ENCODE peak calls at places on chromosomes 11 and 22, in seven cellular contexts. One of them, this sample, is unnamed.

GRCh38 chr11:6022954-6023353 is 7.6 kb downstream of the OR56A1 start:
- DNase-seq in pancreas: peak; percentile 36
- DNase-seq in H54: no peak
- DNase-seq in SK-N-DZ: peak; percentile 9
- DNase-seq in activated T-cell treated with anti-CD3 and anti-CD28 coated beads for 1 hour: no peak
- DNase-seq in fibroblast of pulmonary artery: peak; percentile 73
- DNase-seq in WTC11: no peak
- DNase-seq in this sample: no peak

GRCh38 chr11:44744160-44744559 is 17.4 kb downstream of the TSPAN18 start:
- DNase-seq in pancreas: no peak
- DNase-seq in H54: no peak
- DNase-seq in SK-N-DZ: peak; percentile 85
- DNase-seq in activated T-cell treated with anti-CD3 and anti-CD28 coated beads for 1 hour: no peak
- DNase-seq in fibroblast of pulmonary artery: no peak
- DNase-seq in WTC11: no peak
- DNase-seq in this sample: no peak

GRCh38 chr22:45612451-45612901 is 59.2 kb upstream of the ATXN10 start:
- DNase-seq in pancreas: no peak
- DNase-seq in H54: peak; percentile 53
- DNase-seq in SK-N-DZ: peak; percentile 53
- DNase-seq in activated T-cell treated with anti-CD3 and anti-CD28 coated beads for 1 hour: no peak
- DNase-seq in fibroblast of pulmonary artery: peak; percentile 71
- DNase-seq in WTC11: no peak
- DNase-seq in this sample: no peak

GRCh38 chr11:34999453-34999852 is 83.0 kb downstream of the PDHX start:
- DNase-seq in pancreas: no peak
- DNase-seq in H54: no peak
- DNase-seq in SK-N-DZ: no peak
- DNase-seq in activated T-cell treated with anti-CD3 and anti-CD28 coated beads for 1 hour: no peak
- DNase-seq in fibroblast of pulmonary artery: no peak
- DNase-seq in WTC11: no peak
- DNase-seq in this sample: no peak

GRCh38 chr11:121630041-121630440 is 177.3 kb upstream of the SORL1-AS1 start:
- DNase-seq in pancreas: no peak
- DNase-seq in H54: peak; percentile 24
- DNase-seq in SK-N-DZ: no peak
- DNase-seq in activated T-cell treated with anti-CD3 and anti-CD28 coated beads for 1 hour: no peak
- DNase-seq in fibroblast of pulmonary artery: peak; percentile 82
- DNase-seq in WTC11: no peak
- DNase-seq in this sample: no peak

GRCh38 chr11:114346709-114347141 is 50.5 kb downstream of the NNMT start:
- DNase-seq in pancreas: no peak
- DNase-seq in H54: no peak
- DNase-seq in SK-N-DZ: no peak
- DNase-seq in activated T-cell treated with anti-CD3 and anti-CD28 coated beads for 1 hour: no peak
- DNase-seq in fibroblast of pulmonary artery: no peak
- DNase-seq in WTC11: no peak
- DNase-seq in this sample: no peak

GRCh38 chr11:132874638-132875037 is 657.7 kb downstream of the OPCML start:
- DNase-seq in pancreas: no peak
- DNase-seq in H54: no peak
- DNase-seq in SK-N-DZ: no peak
- DNase-seq in activated T-cell treated with anti-CD3 and anti-CD28 coated beads for 1 hour: no peak
- DNase-seq in fibroblast of pulmonary artery: peak; percentile 11
- DNase-seq in WTC11: no peak
- DNase-seq in this sample: no peak

GRCh38 chr11:6682591-6682935 is 577 bp downstream of the MRPL17 start:
- DNase-seq in pancreas: peak; percentile 18
- DNase-seq in H54: no peak
- DNase-seq in SK-N-DZ: no peak
- DNase-seq in activated T-cell treated with anti-CD3 and anti-CD28 coated beads for 1 hour: no peak
- DNase-seq in fibroblast of pulmonary artery: no peak
- DNase-seq in WTC11: no peak
- DNase-seq in this sample: no peak

GRCh38 chr11:101428918-101429317 is 154.9 kb downstream of the TRPC6 start:
- DNase-seq in pancreas: no peak
- DNase-seq in H54: no peak
- DNase-seq in SK-N-DZ: peak; percentile 45
- DNase-seq in activated T-cell treated with anti-CD3 and anti-CD28 coated beads for 1 hour: no peak
- DNase-seq in fibroblast of pulmonary artery: peak; percentile 39
- DNase-seq in WTC11: no peak
- DNase-seq in this sample: no peak

GRCh38 chr11:10744206-10744605 is 6.8 kb upstream of the CTR9 start:
- DNase-seq in pancreas: no peak
- DNase-seq in H54: no peak
- DNase-seq in SK-N-DZ: no peak
- DNase-seq in activated T-cell treated with anti-CD3 and anti-CD28 coated beads for 1 hour: no peak
- DNase-seq in fibroblast of pulmonary artery: no peak
- DNase-seq in WTC11: no peak
- DNase-seq in this sample: no peak

GRCh38 chr11:44524751-44525171 is 40.7 kb upstream of the CD82 start:
- DNase-seq in pancreas: no peak
- DNase-seq in H54: no peak
- DNase-seq in SK-N-DZ: no peak
- DNase-seq in activated T-cell treated with anti-CD3 and anti-CD28 coated beads for 1 hour: no peak
- DNase-seq in fibroblast of pulmonary artery: peak; percentile 25
- DNase-seq in WTC11: no peak
- DNase-seq in this sample: no peak

GRCh38 chr22:20402960-20403778 is 9.2 kb downstream of the ZNF74 start:
- DNase-seq in pancreas: no peak
- DNase-seq in H54: no peak
- DNase-seq in SK-N-DZ: no peak
- DNase-seq in activated T-cell treated with anti-CD3 and anti-CD28 coated beads for 1 hour: no peak
- DNase-seq in fibroblast of pulmonary artery: no peak
- DNase-seq in WTC11: no peak
- DNase-seq in this sample: no peak

GRCh38 chr11:8709002-8709672 is 26.5 kb downstream of the RPL27A start:
- DNase-seq in pancreas: peak; percentile 66
- DNase-seq in H54: no peak
- DNase-seq in SK-N-DZ: no peak
- DNase-seq in activated T-cell treated with anti-CD3 and anti-CD28 coated beads for 1 hour: no peak
- DNase-seq in fibroblast of pulmonary artery: peak; percentile 84
- DNase-seq in WTC11: peak; percentile 40
- DNase-seq in this sample: no peak

GRCh38 chr11:10356161-10356560 is 51.3 kb downstream of the ADM start:
- DNase-seq in pancreas: no peak
- DNase-seq in H54: no peak
- DNase-seq in SK-N-DZ: no peak
- DNase-seq in activated T-cell treated with anti-CD3 and anti-CD28 coated beads for 1 hour: no peak
- DNase-seq in fibroblast of pulmonary artery: no peak
- DNase-seq in WTC11: no peak
- DNase-seq in this sample: no peak

GRCh38 chr11:132935383-132935782 is 596.9 kb downstream of the OPCML start:
- DNase-seq in pancreas: no peak
- DNase-seq in H54: no peak
- DNase-seq in SK-N-DZ: no peak
- DNase-seq in activated T-cell treated with anti-CD3 and anti-CD28 coated beads for 1 hour: no peak
- DNase-seq in fibroblast of pulmonary artery: no peak
- DNase-seq in WTC11: no peak
- DNase-seq in this sample: no peak

GRCh38 chr11:70079691-70080090 is 1.6 kb downstream of the ANO1 start:
- DNase-seq in pancreas: no peak
- DNase-seq in H54: no peak
- DNase-seq in SK-N-DZ: no peak
- DNase-seq in activated T-cell treated with anti-CD3 and anti-CD28 coated beads for 1 hour: no peak
- DNase-seq in fibroblast of pulmonary artery: no peak
- DNase-seq in WTC11: no peak
- DNase-seq in this sample: no peak

GRCh38 chr22:39716534-39716933 is 146.0 kb downstream of the CACNA1I start:
- DNase-seq in pancreas: no peak
- DNase-seq in H54: no peak
- DNase-seq in SK-N-DZ: no peak
- DNase-seq in activated T-cell treated with anti-CD3 and anti-CD28 coated beads for 1 hour: no peak
- DNase-seq in fibroblast of pulmonary artery: no peak
- DNase-seq in WTC11: no peak
- DNase-seq in this sample: no peak

GRCh38 chr22:37196539-37197450 is 8.7 kb upstream of the C1QTNF6 start:
- DNase-seq in pancreas: peak; percentile 87
- DNase-seq in H54: peak; percentile 58
- DNase-seq in SK-N-DZ: no peak
- DNase-seq in activated T-cell treated with anti-CD3 and anti-CD28 coated beads for 1 hour: no peak
- DNase-seq in fibroblast of pulmonary artery: peak; percentile 91
- DNase-seq in WTC11: no peak
- DNase-seq in this sample: no peak

GRCh38 chr11:73614591-73614990 is 16.7 kb upstream of the FAM168A start:
- DNase-seq in pancreas: no peak
- DNase-seq in H54: no peak
- DNase-seq in SK-N-DZ: no peak
- DNase-seq in activated T-cell treated with anti-CD3 and anti-CD28 coated beads for 1 hour: no peak
- DNase-seq in fibroblast of pulmonary artery: no peak
- DNase-seq in WTC11: no peak
- DNase-seq in this sample: no peak

GRCh38 chr11:69249641-69250502 is 44.1 kb upstream of the MYEOV start:
- DNase-seq in pancreas: no peak
- DNase-seq in H54: no peak
- DNase-seq in SK-N-DZ: no peak
- DNase-seq in activated T-cell treated with anti-CD3 and anti-CD28 coated beads for 1 hour: no peak
- DNase-seq in fibroblast of pulmonary artery: peak; percentile 39
- DNase-seq in WTC11: peak; percentile 62
- DNase-seq in this sample: no peak

GRCh38 chr11:14852571-14853177 is 39.4 kb downstream of the CYP2R1 start:
- DNase-seq in pancreas: peak; percentile 29
- DNase-seq in H54: no peak
- DNase-seq in SK-N-DZ: no peak
- DNase-seq in activated T-cell treated with anti-CD3 and anti-CD28 coated beads for 1 hour: no peak
- DNase-seq in fibroblast of pulmonary artery: no peak
- DNase-seq in WTC11: no peak
- DNase-seq in this sample: no peak

GRCh38 chr11:130218501-130218900 is 58.9 kb downstream of the ST14 start:
- DNase-seq in pancreas: no peak
- DNase-seq in H54: no peak
- DNase-seq in SK-N-DZ: no peak
- DNase-seq in activated T-cell treated with anti-CD3 and anti-CD28 coated beads for 1 hour: no peak
- DNase-seq in fibroblast of pulmonary artery: no peak
- DNase-seq in WTC11: peak; percentile 2
- DNase-seq in this sample: no peak

GRCh38 chr11:8566613-8567210 is 27.3 kb downstream of the STK33 start:
- DNase-seq in pancreas: no peak
- DNase-seq in H54: no peak
- DNase-seq in SK-N-DZ: peak; percentile 57
- DNase-seq in activated T-cell treated with anti-CD3 and anti-CD28 coated beads for 1 hour: no peak
- DNase-seq in fibroblast of pulmonary artery: peak; percentile 68
- DNase-seq in WTC11: no peak
- DNase-seq in this sample: no peak

GRCh38 chr11:116371146-116371545 is 401.6 kb downstream of the BUD13 start:
- DNase-seq in pancreas: no peak
- DNase-seq in H54: no peak
- DNase-seq in SK-N-DZ: no peak
- DNase-seq in activated T-cell treated with anti-CD3 and anti-CD28 coated beads for 1 hour: no peak
- DNase-seq in fibroblast of pulmonary artery: no peak
- DNase-seq in WTC11: no peak
- DNase-seq in this sample: no peak

GRCh38 chr22:33842421-33843094 is 77.7 kb downstream of the LARGE1 start:
- DNase-seq in pancreas: no peak
- DNase-seq in H54: no peak
- DNase-seq in SK-N-DZ: no peak
- DNase-seq in activated T-cell treated with anti-CD3 and anti-CD28 coated beads for 1 hour: no peak
- DNase-seq in fibroblast of pulmonary artery: no peak
- DNase-seq in WTC11: no peak
- DNase-seq in this sample: no peak

GRCh38 chr11:73158356-73159051 is 16.4 kb upstream of the FCHSD2 start:
- DNase-seq in pancreas: no peak
- DNase-seq in H54: no peak
- DNase-seq in SK-N-DZ: no peak
- DNase-seq in activated T-cell treated with anti-CD3 and anti-CD28 coated beads for 1 hour: no peak
- DNase-seq in fibroblast of pulmonary artery: peak; percentile 72
- DNase-seq in WTC11: no peak
- DNase-seq in this sample: no peak

This sample was measured in GM12892.